ENCODE peak calls at places on chromosomes 12 and 14, in eight cellular contexts. One of them, this sample, is unnamed.

GRCh38 chr12:69167648-69168165 is 71.7 kb upstream of the CPSF6 start:
- DNase-seq in foreskin keratinocyte: no peak
- DNase-seq in H9: peak; percentile 46
- DNase-seq in thyroid gland: no peak
- DNase-seq in dorsolateral prefrontal cortex: no peak
- DNase-seq in aorta: no peak
- DNase-seq in BJ: no peak
- DNase-seq in CD4-positive, alpha-beta T cell: no peak
- DNase-seq in this sample: no peak

GRCh38 chr14:89303452-89304435 is 113.3 kb downstream of the FOXN3 start:
- DNase-seq in foreskin keratinocyte: peak; percentile 14
- DNase-seq in H9: no peak
- DNase-seq in thyroid gland: peak; percentile 63
- DNase-seq in dorsolateral prefrontal cortex: peak; percentile 49
- DNase-seq in aorta: peak; percentile 90
- DNase-seq in BJ: peak; percentile 68
- DNase-seq in CD4-positive, alpha-beta T cell: no peak
- DNase-seq in this sample: peak; percentile 27

GRCh38 chr14:75208843-75209242 is 32.4 kb upstream of the TMED10 start:
- DNase-seq in foreskin keratinocyte: no peak
- DNase-seq in H9: no peak
- DNase-seq in thyroid gland: no peak
- DNase-seq in dorsolateral prefrontal cortex: no peak
- DNase-seq in aorta: no peak
- DNase-seq in BJ: no peak
- DNase-seq in CD4-positive, alpha-beta T cell: no peak
- DNase-seq in this sample: no peak

GRCh38 chr14:74572829-74573360 is 39.1 kb downstream of the LTBP2 start:
- DNase-seq in foreskin keratinocyte: peak; percentile 74
- DNase-seq in H9: no peak
- DNase-seq in thyroid gland: peak; percentile 74
- DNase-seq in dorsolateral prefrontal cortex: peak; percentile 57
- DNase-seq in aorta: peak; percentile 47
- DNase-seq in BJ: no peak
- DNase-seq in CD4-positive, alpha-beta T cell: no peak
- DNase-seq in this sample: peak; percentile 30

GRCh38 chr12:47576256-47576655 is 129.6 kb downstream of the RPAP3 start:
- DNase-seq in foreskin keratinocyte: no peak
- DNase-seq in H9: no peak
- DNase-seq in thyroid gland: no peak
- DNase-seq in dorsolateral prefrontal cortex: peak; percentile 54
- DNase-seq in aorta: no peak
- DNase-seq in BJ: no peak
- DNase-seq in CD4-positive, alpha-beta T cell: no peak
- DNase-seq in this sample: no peak

GRCh38 chr14:76377675-76378074 is 1.7 kb downstream of the ESRRB start:
- DNase-seq in foreskin keratinocyte: no peak
- DNase-seq in H9: no peak
- DNase-seq in thyroid gland: no peak
- DNase-seq in dorsolateral prefrontal cortex: no peak
- DNase-seq in aorta: no peak
- DNase-seq in BJ: no peak
- DNase-seq in CD4-positive, alpha-beta T cell: no peak
- DNase-seq in this sample: no peak

GRCh38 chr14:30339311-30339901 is 219.6 kb upstream of the G2E3 start:
- DNase-seq in foreskin keratinocyte: no peak
- DNase-seq in H9: no peak
- DNase-seq in thyroid gland: no peak
- DNase-seq in dorsolateral prefrontal cortex: no peak
- DNase-seq in aorta: no peak
- DNase-seq in BJ: no peak
- DNase-seq in CD4-positive, alpha-beta T cell: no peak
- DNase-seq in this sample: no peak

GRCh38 chr12:130347588-130347987 is 9.9 kb downstream of the PIWIL1 start:
- DNase-seq in foreskin keratinocyte: no peak
- DNase-seq in H9: no peak
- DNase-seq in thyroid gland: no peak
- DNase-seq in dorsolateral prefrontal cortex: no peak
- DNase-seq in aorta: no peak
- DNase-seq in BJ: no peak
- DNase-seq in CD4-positive, alpha-beta T cell: no peak
- DNase-seq in this sample: no peak

GRCh38 chr14:87409401-87409800 is 583.6 kb downstream of the GALC start:
- DNase-seq in foreskin keratinocyte: peak; percentile 52
- DNase-seq in H9: no peak
- DNase-seq in thyroid gland: no peak
- DNase-seq in dorsolateral prefrontal cortex: no peak
- DNase-seq in aorta: no peak
- DNase-seq in BJ: no peak
- DNase-seq in CD4-positive, alpha-beta T cell: no peak
- DNase-seq in this sample: no peak

GRCh38 chr12:701896-702539 is 38.8 kb upstream of the NINJ2 start:
- DNase-seq in foreskin keratinocyte: no peak
- DNase-seq in H9: no peak
- DNase-seq in thyroid gland: no peak
- DNase-seq in dorsolateral prefrontal cortex: peak; percentile 88
- DNase-seq in aorta: no peak
- DNase-seq in BJ: no peak
- DNase-seq in CD4-positive, alpha-beta T cell: no peak
- DNase-seq in this sample: no peak

GRCh38 chr12:106118-106561 is 39.6 kb downstream of the IQSEC3 start:
- DNase-seq in foreskin keratinocyte: no peak
- DNase-seq in H9: peak; percentile 88
- DNase-seq in thyroid gland: no peak
- DNase-seq in dorsolateral prefrontal cortex: no peak
- DNase-seq in aorta: no peak
- DNase-seq in BJ: no peak
- DNase-seq in CD4-positive, alpha-beta T cell: no peak
- DNase-seq in this sample: no peak

GRCh38 chr14:20631821-20632389 is 9.6 kb downstream of the OR6S1 start:
- DNase-seq in foreskin keratinocyte: peak; percentile 55
- DNase-seq in H9: peak; percentile 74
- DNase-seq in thyroid gland: peak; percentile 82
- DNase-seq in dorsolateral prefrontal cortex: no peak
- DNase-seq in aorta: peak; percentile 88
- DNase-seq in BJ: no peak
- DNase-seq in CD4-positive, alpha-beta T cell: no peak
- DNase-seq in this sample: peak; percentile 83

GRCh38 chr14:99380991-99381687 is 99.5 kb downstream of the SETD3 start:
- DNase-seq in foreskin keratinocyte: no peak
- DNase-seq in H9: no peak
- DNase-seq in thyroid gland: no peak
- DNase-seq in dorsolateral prefrontal cortex: no peak
- DNase-seq in aorta: peak; percentile 62
- DNase-seq in BJ: no peak
- DNase-seq in CD4-positive, alpha-beta T cell: no peak
- DNase-seq in this sample: no peak

GRCh38 chr12:1630827-1631591 is 2.0 kb downstream of the WNT5B start:
- DNase-seq in foreskin keratinocyte: no peak
- DNase-seq in H9: peak; percentile 75
- DNase-seq in thyroid gland: no peak
- DNase-seq in dorsolateral prefrontal cortex: no peak
- DNase-seq in aorta: no peak
- DNase-seq in BJ: no peak
- DNase-seq in CD4-positive, alpha-beta T cell: no peak
- DNase-seq in this sample: peak; percentile 87

GRCh38 chr12:16218934-16219718 is 58.4 kb downstream of the SLC15A5 start:
- DNase-seq in foreskin keratinocyte: no peak
- DNase-seq in H9: no peak
- DNase-seq in thyroid gland: no peak
- DNase-seq in dorsolateral prefrontal cortex: no peak
- DNase-seq in aorta: no peak
- DNase-seq in BJ: no peak
- DNase-seq in CD4-positive, alpha-beta T cell: no peak
- DNase-seq in this sample: no peak

GRCh38 chr12:63918788-63919300 is 74.3 kb downstream of the SRGAP1 start:
- DNase-seq in foreskin keratinocyte: peak; percentile 93
- DNase-seq in H9: no peak
- DNase-seq in thyroid gland: no peak
- DNase-seq in dorsolateral prefrontal cortex: no peak
- DNase-seq in aorta: no peak
- DNase-seq in BJ: peak; percentile 83
- DNase-seq in CD4-positive, alpha-beta T cell: no peak
- DNase-seq in this sample: peak; percentile 68

GRCh38 chr12:98645572-98646067 is 530 bp downstream of the APAF1 start:
- DNase-seq in foreskin keratinocyte: peak; percentile 35
- DNase-seq in H9: no peak
- DNase-seq in thyroid gland: peak; percentile 7
- DNase-seq in dorsolateral prefrontal cortex: peak; percentile 13
- DNase-seq in aorta: no peak
- DNase-seq in BJ: no peak
- DNase-seq in CD4-positive, alpha-beta T cell: no peak
- DNase-seq in this sample: peak; percentile 28

GRCh38 chr14:90440592-90440991 is 43.8 kb downstream of the CALM1 start:
- DNase-seq in foreskin keratinocyte: no peak
- DNase-seq in H9: no peak
- DNase-seq in thyroid gland: no peak
- DNase-seq in dorsolateral prefrontal cortex: no peak
- DNase-seq in aorta: no peak
- DNase-seq in BJ: no peak
- DNase-seq in CD4-positive, alpha-beta T cell: no peak
- DNase-seq in this sample: no peak

GRCh38 chr12:124559182-124560017 is 8.0 kb downstream of the NCOR2 start:
- DNase-seq in foreskin keratinocyte: no peak
- DNase-seq in H9: no peak
- DNase-seq in thyroid gland: no peak
- DNase-seq in dorsolateral prefrontal cortex: no peak
- DNase-seq in aorta: peak; percentile 54
- DNase-seq in BJ: no peak
- DNase-seq in CD4-positive, alpha-beta T cell: no peak
- DNase-seq in this sample: no peak

GRCh38 chr14:60506010-60506409 is 2.9 kb upstream of the SIX6 start:
- DNase-seq in foreskin keratinocyte: no peak
- DNase-seq in H9: no peak
- DNase-seq in thyroid gland: no peak
- DNase-seq in dorsolateral prefrontal cortex: no peak
- DNase-seq in aorta: no peak
- DNase-seq in BJ: no peak
- DNase-seq in CD4-positive, alpha-beta T cell: no peak
- DNase-seq in this sample: no peak

GRCh38 chr14:60506985-60507829 is 1.7 kb upstream of the SIX6 start:
- DNase-seq in foreskin keratinocyte: no peak
- DNase-seq in H9: peak; percentile 41
- DNase-seq in thyroid gland: no peak
- DNase-seq in dorsolateral prefrontal cortex: no peak
- DNase-seq in aorta: no peak
- DNase-seq in BJ: no peak
- DNase-seq in CD4-positive, alpha-beta T cell: no peak
- DNase-seq in this sample: no peak

GRCh38 chr14:60506462-60506984 is 2.4 kb upstream of the SIX6 start:
- DNase-seq in foreskin keratinocyte: no peak
- DNase-seq in H9: peak; percentile 49
- DNase-seq in thyroid gland: no peak
- DNase-seq in dorsolateral prefrontal cortex: no peak
- DNase-seq in aorta: no peak
- DNase-seq in BJ: no peak
- DNase-seq in CD4-positive, alpha-beta T cell: no peak
- DNase-seq in this sample: no peak

GRCh38 chr14:60508363-60508706 is 611 bp upstream of the SIX6 start:
- DNase-seq in foreskin keratinocyte: no peak
- DNase-seq in H9: no peak
- DNase-seq in thyroid gland: no peak
- DNase-seq in dorsolateral prefrontal cortex: no peak
- DNase-seq in aorta: no peak
- DNase-seq in BJ: no peak
- DNase-seq in CD4-positive, alpha-beta T cell: no peak
- DNase-seq in this sample: no peak

DNA sequence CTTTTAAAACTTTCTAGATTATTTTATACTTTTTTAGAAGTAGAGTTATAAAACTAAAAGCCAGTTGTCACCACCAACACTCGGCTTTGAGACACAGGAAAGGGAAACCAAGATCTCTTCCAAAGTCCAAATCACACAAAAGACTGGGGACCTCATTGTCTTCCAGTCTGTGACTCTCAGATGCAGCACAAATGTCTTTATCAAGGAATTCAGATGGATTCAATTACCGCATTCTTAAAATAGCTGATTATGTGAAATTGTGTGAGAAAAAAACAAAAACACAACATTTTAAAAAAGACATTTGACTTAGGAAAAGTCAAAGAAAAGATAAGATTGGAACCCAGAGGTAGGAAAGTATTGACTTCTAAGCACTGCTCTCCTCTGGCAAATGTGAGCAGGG is 3.5 kb upstream of the SIX6 start:
- DNase-seq in foreskin keratinocyte: no peak
- DNase-seq in H9: no peak
- DNase-seq in thyroid gland: no peak
- DNase-seq in dorsolateral prefrontal cortex: no peak
- DNase-seq in aorta: no peak
- DNase-seq in BJ: no peak
- DNase-seq in CD4-positive, alpha-beta T cell: no peak
- DNase-seq in this sample: no peak
- H3K27me3 ChIP-seq in foreskin keratinocyte: peaks cover 96% of the 10 kb centered on the region
- H3K27me3 ChIP-seq in H9: peaks cover 58% of the 10 kb centered on the region
- H3K27me3 ChIP-seq in thyroid gland: peaks cover 50% of the 10 kb centered on the region
- H3K27me3 ChIP-seq in dorsolateral prefrontal cortex: peaks cover 97% of the 10 kb centered on the region
- H3K27me3 ChIP-seq in aorta: peaks cover 4% of the 10 kb centered on the region
- H3K27me3 ChIP-seq in BJ: peaks cover 45% of the 10 kb centered on the region
- H3K27me3 ChIP-seq in CD4-positive, alpha-beta T cell: peaks cover 96% of the 10 kb centered on the region
- H3K27me3 ChIP-seq in this sample: peaks cover 25% of the 10 kb centered on the region

DNA sequence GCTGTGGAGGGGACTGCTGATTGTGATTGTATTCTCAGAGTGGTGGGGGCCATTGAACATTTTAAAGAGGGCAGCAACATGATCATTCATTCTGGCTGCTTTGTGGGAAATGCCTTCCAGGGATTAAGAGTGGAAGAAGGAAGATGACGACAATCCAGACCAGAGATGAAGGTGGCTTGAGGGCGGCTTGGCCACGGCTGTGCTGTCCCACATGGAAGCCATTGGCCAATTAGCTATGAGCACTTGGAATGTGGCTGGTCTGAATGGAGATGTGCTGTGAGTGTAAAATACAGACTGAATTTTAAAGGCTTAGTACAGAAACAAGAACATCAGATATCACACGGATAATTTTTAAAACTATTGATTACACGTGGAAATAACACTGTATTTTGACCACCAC is 19.2 kb upstream of the SLC10A1 start:
- DNase-seq in foreskin keratinocyte: no peak
- DNase-seq in H9: no peak
- DNase-seq in thyroid gland: no peak
- DNase-seq in dorsolateral prefrontal cortex: no peak
- DNase-seq in aorta: no peak
- DNase-seq in BJ: no peak
- DNase-seq in CD4-positive, alpha-beta T cell: no peak
- DNase-seq in this sample: no peak
- H3K27me3 ChIP-seq in foreskin keratinocyte: no peaks in the 10 kb centered on the region
- H3K27me3 ChIP-seq in H9: no peaks in the 10 kb centered on the region
- H3K27me3 ChIP-seq in thyroid gland: no peaks in the 10 kb centered on the region
- H3K27me3 ChIP-seq in dorsolateral prefrontal cortex: peaks cover 10% of the 10 kb centered on the region
- H3K27me3 ChIP-seq in aorta: no peaks in the 10 kb centered on the region
- H3K27me3 ChIP-seq in BJ: peaks cover 11% of the 10 kb centered on the region
- H3K27me3 ChIP-seq in CD4-positive, alpha-beta T cell: no peaks in the 10 kb centered on the region
- H3K27me3 ChIP-seq in this sample: no peaks in the 10 kb centered on the region

GRCh38 chr12:53974084-53975018 is at the start of gene HOTAIR:
- DNase-seq in foreskin keratinocyte: no peak
- DNase-seq in H9: peak; percentile 55
- DNase-seq in thyroid gland: no peak
- DNase-seq in dorsolateral prefrontal cortex: no peak
- DNase-seq in aorta: no peak
- DNase-seq in BJ: no peak
- DNase-seq in CD4-positive, alpha-beta T cell: no peak
- DNase-seq in this sample: peak; percentile 89
- H3K27me3 ChIP-seq in foreskin keratinocyte: no peaks in the 10 kb centered on the region
- H3K27me3 ChIP-seq in H9: peaks cover 99% of the 10 kb centered on the region
- H3K27me3 ChIP-seq in thyroid gland: peaks cover 86% of the 10 kb centered on the region
- H3K27me3 ChIP-seq in dorsolateral prefrontal cortex: peaks cover 99% of the 10 kb centered on the region
- H3K27me3 ChIP-seq in aorta: no peaks in the 10 kb centered on the region
- H3K27me3 ChIP-seq in BJ: no peaks in the 10 kb centered on the region
- H3K27me3 ChIP-seq in CD4-positive, alpha-beta T cell: peaks cover 98% of the 10 kb centered on the region
- H3K27me3 ChIP-seq in this sample: no peaks in the 10 kb centered on the region

GRCh38 chr12:2641761-2642160 is 153.0 kb upstream of the FKBP4 start:
- DNase-seq in foreskin keratinocyte: no peak
- DNase-seq in H9: no peak
- DNase-seq in thyroid gland: no peak
- DNase-seq in dorsolateral prefrontal cortex: no peak
- DNase-seq in aorta: peak; percentile 36
- DNase-seq in BJ: no peak
- DNase-seq in CD4-positive, alpha-beta T cell: peak; percentile 2
- DNase-seq in this sample: no peak
- H3K27me3 ChIP-seq in foreskin keratinocyte: no peaks in the 10 kb centered on the region
- H3K27me3 ChIP-seq in H9: no peaks in the 10 kb centered on the region
- H3K27me3 ChIP-seq in thyroid gland: no peaks in the 10 kb centered on the region
- H3K27me3 ChIP-seq in dorsolateral prefrontal cortex: no peaks in the 10 kb centered on the region
- H3K27me3 ChIP-seq in aorta: no peaks in the 10 kb centered on the region
- H3K27me3 ChIP-seq in BJ: no peaks in the 10 kb centered on the region
- H3K27me3 ChIP-seq in CD4-positive, alpha-beta T cell: peaks cover 8% of the 10 kb centered on the region
- H3K27me3 ChIP-seq in this sample: no peaks in the 10 kb centered on the region

This sample was measured in MG63.